ENCODE peak calls at places on chromosomes 13 and 19, in nine cellular contexts. One of them, this sample, is unnamed.
A peak's percentile ranks its signal among the peaks of the same experiment; 100 is the strongest.

GRCh38 chr13:94702181-94703041 is 9.9 kb downstream of the SOX21 start:
- DNase-seq in AG04450: no peak
- DNase-seq in A549: no peak
- DNase-seq in CD4-positive, CD25-positive, alpha-beta regulatory T cell: no peak
- DNase-seq in ovary: no peak
- DNase-seq in ascending aorta: no peak
- DNase-seq in MM.1S: no peak
- DNase-seq in neuronal stem cell: no peak
- DNase-seq in testis: no peak
- DNase-seq in this sample: no peak

GRCh38 chr13:86788624-86789023 is 882.5 kb upstream of the SLITRK5 start:
- DNase-seq in MM.1S: no peak
- DNase-seq in CD4-positive, CD25-positive, alpha-beta regulatory T cell: no peak
- DNase-seq in ascending aorta: no peak
- DNase-seq in AG04450: no peak
- DNase-seq in neuronal stem cell: no peak
- DNase-seq in A549: no peak
- DNase-seq in testis: no peak
- DNase-seq in ovary: no peak
- DNase-seq in this sample: no peak

GRCh38 chr13:112583592-112584277 is 4.2 kb downstream of the TUBGCP3 start:
- DNase-seq in ovary: no peak
- DNase-seq in A549: no peak
- DNase-seq in ascending aorta: peak; percentile 30
- DNase-seq in AG04450: no peak
- DNase-seq in CD4-positive, CD25-positive, alpha-beta regulatory T cell: no peak
- DNase-seq in MM.1S: no peak
- DNase-seq in neuronal stem cell: no peak
- DNase-seq in testis: peak; percentile 35
- DNase-seq in this sample: no peak

GRCh38 chr13:112586334-112586733 is 1.6 kb downstream of the TUBGCP3 start:
- DNase-seq in neuronal stem cell: no peak
- DNase-seq in AG04450: no peak
- DNase-seq in CD4-positive, CD25-positive, alpha-beta regulatory T cell: peak; percentile 9
- DNase-seq in ascending aorta: no peak
- DNase-seq in ovary: no peak
- DNase-seq in MM.1S: no peak
- DNase-seq in A549: no peak
- DNase-seq in testis: no peak
- DNase-seq in this sample: no peak

GRCh38 chr19:39190768-39191167 is 6.0 kb upstream of the NCCRP1 start:
- DNase-seq in ascending aorta: no peak
- DNase-seq in testis: no peak
- DNase-seq in ovary: no peak
- DNase-seq in AG04450: no peak
- DNase-seq in CD4-positive, CD25-positive, alpha-beta regulatory T cell: no peak
- DNase-seq in neuronal stem cell: no peak
- DNase-seq in MM.1S: no peak
- DNase-seq in A549: peak; percentile 68
- DNase-seq in this sample: no peak

GRCh38 chr13:113664751-113665581 is 2.1 kb upstream of the GRK1 start:
- DNase-seq in CD4-positive, CD25-positive, alpha-beta regulatory T cell: no peak
- DNase-seq in testis: no peak
- DNase-seq in neuronal stem cell: no peak
- DNase-seq in MM.1S: no peak
- DNase-seq in AG04450: no peak
- DNase-seq in ovary: peak; percentile 3
- DNase-seq in ascending aorta: no peak
- DNase-seq in A549: no peak
- DNase-seq in this sample: no peak

GRCh38 chr13:46146898-46147297 is 35.1 kb downstream of the LCP1 start:
- DNase-seq in AG04450: no peak
- DNase-seq in MM.1S: no peak
- DNase-seq in A549: peak; percentile 30
- DNase-seq in ascending aorta: no peak
- DNase-seq in testis: peak; percentile 21
- DNase-seq in ovary: no peak
- DNase-seq in neuronal stem cell: no peak
- DNase-seq in CD4-positive, CD25-positive, alpha-beta regulatory T cell: no peak
- DNase-seq in this sample: no peak

GRCh38 chr13:110304256-110304655 is 2.7 kb downstream of the COL4A1 start:
- DNase-seq in ovary: no peak
- DNase-seq in neuronal stem cell: no peak
- DNase-seq in testis: no peak
- DNase-seq in CD4-positive, CD25-positive, alpha-beta regulatory T cell: no peak
- DNase-seq in ascending aorta: no peak
- DNase-seq in AG04450: no peak
- DNase-seq in MM.1S: no peak
- DNase-seq in A549: no peak
- DNase-seq in this sample: no peak

GRCh38 chr13:101706651-101707050 is 254.2 kb downstream of the ITGBL1 start:
- DNase-seq in A549: peak; percentile 13
- DNase-seq in ascending aorta: no peak
- DNase-seq in MM.1S: no peak
- DNase-seq in testis: no peak
- DNase-seq in CD4-positive, CD25-positive, alpha-beta regulatory T cell: no peak
- DNase-seq in ovary: no peak
- DNase-seq in neuronal stem cell: no peak
- DNase-seq in AG04450: peak; percentile 84
- DNase-seq in this sample: peak; percentile 81

GRCh38 chr19:10514211-10515145 is 2.8 kb downstream of the S1PR5 start:
- DNase-seq in CD4-positive, CD25-positive, alpha-beta regulatory T cell: peak; percentile 57
- DNase-seq in A549: no peak
- DNase-seq in ovary: no peak
- DNase-seq in testis: no peak
- DNase-seq in neuronal stem cell: no peak
- DNase-seq in AG04450: no peak
- DNase-seq in MM.1S: no peak
- DNase-seq in ascending aorta: no peak
- DNase-seq in this sample: no peak

GRCh38 chr19:50203281-50204080 is at the start of gene MYH14:
- DNase-seq in MM.1S: no peak
- DNase-seq in testis: peak; percentile 90
- DNase-seq in A549: peak; percentile 95
- DNase-seq in ascending aorta: peak; percentile 61
- DNase-seq in AG04450: no peak
- DNase-seq in ovary: peak; percentile 24
- DNase-seq in CD4-positive, CD25-positive, alpha-beta regulatory T cell: no peak
- DNase-seq in neuronal stem cell: peak; percentile 93
- DNase-seq in this sample: no peak

GRCh38 chr13:81916471-81916870 is 1575.5 kb upstream of the SPRY2 start:
- DNase-seq in neuronal stem cell: no peak
- DNase-seq in AG04450: no peak
- DNase-seq in ovary: no peak
- DNase-seq in testis: no peak
- DNase-seq in CD4-positive, CD25-positive, alpha-beta regulatory T cell: no peak
- DNase-seq in ascending aorta: no peak
- DNase-seq in MM.1S: no peak
- DNase-seq in A549: no peak
- DNase-seq in this sample: no peak

GRCh38 chr19:55226273-55226672 is 2.3 kb downstream of the TMEM86B start:
- DNase-seq in testis: no peak
- DNase-seq in ovary: no peak
- DNase-seq in ascending aorta: no peak
- DNase-seq in CD4-positive, CD25-positive, alpha-beta regulatory T cell: no peak
- DNase-seq in A549: no peak
- DNase-seq in AG04450: no peak
- DNase-seq in neuronal stem cell: no peak
- DNase-seq in MM.1S: no peak
- DNase-seq in this sample: no peak

GRCh38 chr19:21611659-21612402 is 106.4 kb downstream of the ZNF429 start:
- DNase-seq in ovary: no peak
- DNase-seq in AG04450: no peak
- DNase-seq in testis: no peak
- DNase-seq in neuronal stem cell: no peak
- DNase-seq in MM.1S: no peak
- DNase-seq in A549: no peak
- DNase-seq in CD4-positive, CD25-positive, alpha-beta regulatory T cell: no peak
- DNase-seq in ascending aorta: no peak
- DNase-seq in this sample: no peak

GRCh38 chr19:51325161-51325979 is 13.9 kb downstream of the IGLON5 start:
- DNase-seq in CD4-positive, CD25-positive, alpha-beta regulatory T cell: no peak
- DNase-seq in MM.1S: no peak
- DNase-seq in A549: no peak
- DNase-seq in AG04450: no peak
- DNase-seq in ovary: no peak
- DNase-seq in ascending aorta: no peak
- DNase-seq in neuronal stem cell: no peak
- DNase-seq in testis: no peak
- DNase-seq in this sample: no peak

GRCh38 chr19:51329411-51329810 is 12.5 kb downstream of the VSIG10L start:
- DNase-seq in ovary: no peak
- DNase-seq in A549: no peak
- DNase-seq in ascending aorta: no peak
- DNase-seq in MM.1S: no peak
- DNase-seq in neuronal stem cell: no peak
- DNase-seq in testis: no peak
- DNase-seq in AG04450: no peak
- DNase-seq in CD4-positive, CD25-positive, alpha-beta regulatory T cell: no peak
- DNase-seq in this sample: no peak

GRCh38 chr19:51330366-51330765 is 11.6 kb downstream of the VSIG10L start:
- DNase-seq in AG04450: no peak
- DNase-seq in MM.1S: no peak
- DNase-seq in testis: no peak
- DNase-seq in ovary: no peak
- DNase-seq in A549: no peak
- DNase-seq in ascending aorta: no peak
- DNase-seq in neuronal stem cell: no peak
- DNase-seq in CD4-positive, CD25-positive, alpha-beta regulatory T cell: no peak
- DNase-seq in this sample: no peak

GRCh38 chr19:51326216-51327065 is 15.0 kb downstream of the IGLON5 start:
- DNase-seq in CD4-positive, CD25-positive, alpha-beta regulatory T cell: no peak
- DNase-seq in AG04450: no peak
- DNase-seq in ascending aorta: no peak
- DNase-seq in A549: no peak
- DNase-seq in ovary: no peak
- DNase-seq in neuronal stem cell: no peak
- DNase-seq in MM.1S: no peak
- DNase-seq in testis: no peak
- DNase-seq in this sample: no peak

GRCh38 chr19:51327066-51327985 is 14.6 kb downstream of the VSIG10L start:
- DNase-seq in testis: peak; percentile 77
- DNase-seq in ovary: no peak
- DNase-seq in AG04450: no peak
- DNase-seq in A549: peak; percentile 85
- DNase-seq in neuronal stem cell: peak; percentile 48
- DNase-seq in CD4-positive, CD25-positive, alpha-beta regulatory T cell: peak; percentile 70
- DNase-seq in MM.1S: no peak
- DNase-seq in ascending aorta: no peak
- DNase-seq in this sample: no peak
- H3K4me3 ChIP-seq in testis: peak overlapping the region; percentile 45
- H3K4me3 ChIP-seq in ovary: no peak overlapping the region
- H3K4me3 ChIP-seq in AG04450: peak overlapping the region; percentile 20
- H3K4me3 ChIP-seq in A549: peak overlapping the region; percentile 42
- H3K4me3 ChIP-seq in neuronal stem cell: peak overlapping the region; percentile 24
- H3K4me3 ChIP-seq in CD4-positive, CD25-positive, alpha-beta regulatory T cell: no peak overlapping the region
- H3K4me3 ChIP-seq in MM.1S: no peak overlapping the region
- H3K4me3 ChIP-seq in ascending aorta: peak overlapping the region; percentile 24
- H3K4me3 ChIP-seq in this sample: no peak overlapping the region

DNA sequence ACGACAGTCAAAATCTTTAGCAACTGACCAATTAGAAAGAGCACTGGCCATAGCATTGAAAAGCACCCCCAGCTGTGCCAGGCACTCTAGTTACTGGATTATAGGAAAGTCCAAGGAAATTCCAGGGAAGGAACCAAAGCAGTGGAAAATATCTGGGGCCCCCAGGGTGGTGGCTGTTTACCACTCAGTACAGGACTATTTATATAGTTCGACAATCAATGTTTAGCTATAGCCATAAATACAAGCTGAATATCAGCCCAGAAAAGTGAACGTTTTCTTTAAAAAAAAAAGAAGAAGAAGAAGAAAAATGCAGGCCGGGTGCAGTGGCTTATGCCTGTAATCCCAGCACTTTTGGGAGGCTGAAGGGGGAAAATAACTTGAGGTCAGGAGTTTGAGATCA is 55.2 kb upstream of the UBAC2 start:
- DNase-seq in ascending aorta: no peak
- DNase-seq in ovary: no peak
- DNase-seq in CD4-positive, CD25-positive, alpha-beta regulatory T cell: no peak
- DNase-seq in MM.1S: no peak
- DNase-seq in A549: no peak
- DNase-seq in neuronal stem cell: no peak
- DNase-seq in testis: no peak
- DNase-seq in AG04450: no peak
- DNase-seq in this sample: no peak
- H3K4me3 ChIP-seq in ascending aorta: no peak overlapping the region
- H3K4me3 ChIP-seq in ovary: no peak overlapping the region
- H3K4me3 ChIP-seq in CD4-positive, CD25-positive, alpha-beta regulatory T cell: no peak overlapping the region
- H3K4me3 ChIP-seq in MM.1S: no peak overlapping the region
- H3K4me3 ChIP-seq in A549: no peak overlapping the region
- H3K4me3 ChIP-seq in neuronal stem cell: no peak overlapping the region
- H3K4me3 ChIP-seq in testis: no peak overlapping the region
- H3K4me3 ChIP-seq in AG04450: no peak overlapping the region
- H3K4me3 ChIP-seq in this sample: no peak overlapping the region

GRCh38 chr13:27918918-27919255 is 913 bp upstream of the PDX1 start:
- DNase-seq in AG04450: no peak
- DNase-seq in ascending aorta: no peak
- DNase-seq in CD4-positive, CD25-positive, alpha-beta regulatory T cell: no peak
- DNase-seq in A549: no peak
- DNase-seq in ovary: no peak
- DNase-seq in testis: no peak
- DNase-seq in neuronal stem cell: peak; percentile 17
- DNase-seq in MM.1S: no peak
- DNase-seq in this sample: no peak

GRCh38 chr13:27918041-27918917 is 1.5 kb upstream of the PDX1 start:
- DNase-seq in A549: no peak
- DNase-seq in CD4-positive, CD25-positive, alpha-beta regulatory T cell: no peak
- DNase-seq in MM.1S: no peak
- DNase-seq in ovary: no peak
- DNase-seq in AG04450: no peak
- DNase-seq in testis: no peak
- DNase-seq in neuronal stem cell: peak; percentile 46
- DNase-seq in ascending aorta: no peak
- DNase-seq in this sample: no peak

GRCh38 chr13:27920677-27921420 is 1.0 kb downstream of the PDX1 start:
- DNase-seq in ascending aorta: no peak
- DNase-seq in testis: peak; percentile 18
- DNase-seq in ovary: no peak
- DNase-seq in A549: peak; percentile 6
- DNase-seq in MM.1S: no peak
- DNase-seq in AG04450: no peak
- DNase-seq in CD4-positive, CD25-positive, alpha-beta regulatory T cell: no peak
- DNase-seq in neuronal stem cell: peak; percentile 36
- DNase-seq in this sample: no peak

GRCh38 chr13:27919934-27920676 is at the start of gene PDX1:
- DNase-seq in A549: no peak
- DNase-seq in AG04450: no peak
- DNase-seq in ascending aorta: no peak
- DNase-seq in ovary: no peak
- DNase-seq in testis: peak; percentile 58
- DNase-seq in neuronal stem cell: peak; percentile 48
- DNase-seq in MM.1S: no peak
- DNase-seq in CD4-positive, CD25-positive, alpha-beta regulatory T cell: peak; percentile 28
- DNase-seq in this sample: no peak

GRCh38 chr13:27919299-27919933 is 384 bp upstream of the PDX1 start:
- DNase-seq in CD4-positive, CD25-positive, alpha-beta regulatory T cell: no peak
- DNase-seq in testis: no peak
- DNase-seq in MM.1S: no peak
- DNase-seq in neuronal stem cell: no peak
- DNase-seq in AG04450: no peak
- DNase-seq in A549: peak; percentile 53
- DNase-seq in ascending aorta: no peak
- DNase-seq in ovary: no peak
- DNase-seq in this sample: no peak
- H3K4me3 ChIP-seq in CD4-positive, CD25-positive, alpha-beta regulatory T cell: no peak overlapping the region
- H3K4me3 ChIP-seq in testis: peak overlapping the region; percentile 49
- H3K4me3 ChIP-seq in MM.1S: no peak overlapping the region
- H3K4me3 ChIP-seq in neuronal stem cell: no peak overlapping the region
- H3K4me3 ChIP-seq in AG04450: no peak overlapping the region
- H3K4me3 ChIP-seq in A549: peak overlapping the region; percentile 55
- H3K4me3 ChIP-seq in ascending aorta: peak overlapping the region; percentile 29
- H3K4me3 ChIP-seq in ovary: peak overlapping the region; percentile 20
- H3K4me3 ChIP-seq in this sample: no peak overlapping the region

GRCh38 chr19:40798223-40798996 is 581 bp upstream of the EGLN2 start:
- DNase-seq in A549: peak; percentile 100
- DNase-seq in MM.1S: peak; percentile 99
- DNase-seq in testis: peak; percentile 100
- DNase-seq in neuronal stem cell: peak; percentile 100
- DNase-seq in ascending aorta: peak; percentile 100
- DNase-seq in ovary: peak; percentile 100
- DNase-seq in CD4-positive, CD25-positive, alpha-beta regulatory T cell: peak; percentile 100
- DNase-seq in AG04450: peak; percentile 99
- DNase-seq in this sample: peak; percentile 97
- H3K4me3 ChIP-seq in A549: peak overlapping the region; percentile 84
- H3K4me3 ChIP-seq in MM.1S: peak overlapping the region; percentile 68
- H3K4me3 ChIP-seq in testis: peak overlapping the region; percentile 89
- H3K4me3 ChIP-seq in neuronal stem cell: peak overlapping the region; percentile 53
- H3K4me3 ChIP-seq in ascending aorta: peak overlapping the region; percentile 55
- H3K4me3 ChIP-seq in ovary: peak overlapping the region; percentile 79
- H3K4me3 ChIP-seq in CD4-positive, CD25-positive, alpha-beta regulatory T cell: peak overlapping the region; percentile 90
- H3K4me3 ChIP-seq in AG04450: peak overlapping the region; percentile 66
- H3K4me3 ChIP-seq in this sample: peak overlapping the region; percentile 65